ENCODE peak calls at places on chromosomes 2 and 18, in ten cellular contexts. X, S, E, A, K, M, N, V, U and L are unnamed samples.

GRCh38 chr2:74278694-74279093 is 64.5 kb downstream of the SLC4A5 start:
- DNase-seq in X (no peak), E (no peak), S (no peak), V (no peak), A (no peak), M (no peak), K (no peak), N (no peak), U (no peak), L (no peak)

GRCh38 chr18:45276878-45277277 is 338.4 kb upstream of the SLC14A2 start:
- DNase-seq in S (no peak), X (no peak), M (no peak), V (no peak), E (no peak), U (no peak), N (no peak), K (no peak), A (no peak), L (no peak)

GRCh38 chr2:8119782-8120551 is 561.9 kb upstream of the ID2 start:
- DNase-seq in K (no peak), V (peak; percentile 51), U (no peak), X (no peak), M (no peak), S (no peak), N (no peak), A (no peak), E (no peak), L (peak; percentile 4)

GRCh38 chr18:58768293-58768974 is 96.2 kb upstream of the ZNF532 start:
- DNase-seq in M (peak; percentile 53), E (peak; percentile 20), A (peak; percentile 84), X (peak; percentile 83), K (peak; percentile 71), N (peak; percentile 90), V (peak; percentile 29), S (no peak), U (peak; percentile 69), L (peak; percentile 23)

GRCh38 chr2:239321596-239322413 is 79.0 kb downstream of the HDAC4 start:
- DNase-seq in A (no peak), V (no peak), N (no peak), U (no peak), X (peak; percentile 79), M (no peak), E (no peak), K (no peak), S (no peak), L (no peak)

GRCh38 chr2:9549420-9549819 is 6.2 kb downstream of the ADAM17 start:
- DNase-seq in M (no peak), V (no peak), E (no peak), S (no peak), X (no peak), A (no peak), U (no peak), K (no peak), N (no peak), L (no peak)

GRCh38 chr2:224927671-224928173 is 114.5 kb downstream of the DOCK10 start:
- DNase-seq in S (no peak), K (no peak), E (no peak), V (peak; percentile 15), A (no peak), N (no peak), M (peak; percentile 75), X (peak; percentile 73), U (no peak), L (no peak)

GRCh38 chr18:49847524-49847923 is 34.2 kb upstream of the ACAA2 start:
- DNase-seq in S (no peak), X (no peak), M (no peak), K (no peak), N (no peak), E (no peak), A (no peak), U (no peak), V (no peak), L (no peak)

GRCh38 chr2:118168606-118169005 is 80.3 kb downstream of the INSIG2 start:
- DNase-seq in V (no peak), A (no peak), X (no peak), M (no peak), E (no peak), S (peak; percentile 25), N (no peak), U (no peak), K (no peak), L (no peak)

GRCh38 chr2:43879261-43879660 is 40.5 kb downstream of the ABCG8 start:
- DNase-seq in K (no peak), E (no peak), X (no peak), M (no peak), A (no peak), V (no peak), U (no peak), N (no peak), S (no peak), L (no peak)

GRCh38 chr2:176038694-176039093 is 36.6 kb upstream of the LNPK start:
- DNase-seq in X (no peak), A (no peak), N (no peak), U (no peak), E (no peak), S (no peak), K (no peak), M (no peak), V (no peak), L (no peak)

GRCh38 chr2:69214898-69215297 is 172.1 kb downstream of the GFPT1 start:
- DNase-seq in S (no peak), M (peak; percentile 28), X (no peak), N (no peak), A (peak; percentile 42), V (peak; percentile 43), E (no peak), U (peak; percentile 64), K (no peak), L (no peak)

GRCh38 chr2:189997016-189997415 is 65.5 kb downstream of the MSTN start:
- DNase-seq in N (no peak), U (no peak), S (no peak), E (no peak), K (no peak), V (no peak), X (no peak), A (no peak), M (no peak), L (no peak)